ENCODE peak calls at places on chromosome 9, in six cellular contexts. S, N, Z, L, P and W are unnamed samples.

GRCh38 chr9:72025956-72026355 is 34.5 kb downstream of the C9orf57 start:
- DNase-seq in S (no peak), N (no peak), Z (peak), L (no peak), P (no peak), W (no peak)

GRCh38 chr9:126499005-126499910 is 114.5 kb upstream of the LMX1B start:
- DNase-seq in S (no peak), N (no peak), Z (peak), L (peak), P (no peak), W (no peak)

GRCh38 chr9:130327781-130328348 is 62.3 kb downstream of the HMCN2 start:
- DNase-seq in S (peak), N (no peak), Z (no peak), L (no peak), P (no peak), W (no peak)

GRCh38 chr9:38619556-38620447 is 594 bp downstream of the ANKRD18A start:
- DNase-seq in S (peak), N (no peak), Z (peak), L (no peak), P (no peak), W (no peak)

GRCh38 chr9:20593551-20593950 is 28.7 kb downstream of the MLLT3 start:
- DNase-seq in S (no peak), N (no peak), Z (peak), L (no peak), P (no peak), W (no peak)

GRCh38 chr9:121023064-121023463 is 27.0 kb downstream of the C5 start:
- DNase-seq in S (no peak), N (no peak), Z (no peak), L (no peak), P (no peak), W (no peak)

GRCh38 chr9:99852617-99853016 is 30.9 kb downstream of the NR4A3 start:
- DNase-seq in S (no peak), N (no peak), Z (no peak), L (peak), P (no peak), W (peak)

GRCh38 chr9:108351571-108351970 is 504.2 kb downstream of the ACTL7B start:
- DNase-seq in S (no peak), N (no peak), Z (no peak), L (no peak), P (no peak), W (no peak)

GRCh38 chr9:107389617-107390071 is 99.9 kb downstream of the KLF4 start:
- DNase-seq in S (no peak), N (no peak), Z (no peak), L (peak), P (no peak), W (no peak)

GRCh38 chr9:133242241-133242640 is 32.8 kb downstream of the ABO start:
- DNase-seq in S (no peak), N (no peak), Z (no peak), L (no peak), P (no peak), W (no peak)

GRCh38 chr9:20786807-20787206 is 102.7 kb downstream of the FOCAD start:
- DNase-seq in S (no peak), N (no peak), Z (no peak), L (peak), P (no peak), W (no peak)

GRCh38 chr9:123225374-123225813 is 43.0 kb downstream of the STRBP start:
- DNase-seq in S (peak), N (peak), Z (peak), L (peak), P (peak), W (peak)

GRCh38 chr9:89278997-89279739 is 31.8 kb upstream of the CKS2 start:
- DNase-seq in S (peak), N (peak), Z (peak), L (peak), P (peak), W (peak)

GRCh38 chr9:82332018-82332773 is 343.6 kb downstream of the SPATA31D1 start:
- DNase-seq in S (peak), N (peak), Z (peak), L (no peak), P (no peak), W (no peak)

GRCh38 chr9:123712399-123712798 is 217.5 kb downstream of the DENND1A start:
- DNase-seq in S (no peak), N (no peak), Z (no peak), L (no peak), P (no peak), W (no peak)

GRCh38 chr9:13113751-13114150 is 165.7 kb downstream of the MPDZ start:
- DNase-seq in S (no peak), N (no peak), Z (peak), L (no peak), P (no peak), W (no peak)

GRCh38 chr9:34560574-34561229 is 28.8 kb downstream of the CNTFR start:
- DNase-seq in S (no peak), N (no peak), Z (no peak), L (no peak), P (no peak), W (no peak)

GRCh38 chr9:12880406-12881016 is 105.7 kb downstream of the LURAP1L start:
- DNase-seq in S (no peak), N (no peak), Z (no peak), L (no peak), P (no peak), W (no peak)

GRCh38 chr9:2570615-2571479 is 50.7 kb upstream of the VLDLR start:
- DNase-seq in S (peak), N (peak), Z (peak), L (peak), P (peak), W (no peak)

GRCh38 chr9:3880851-3881250 is 355.1 kb upstream of the RFX3 start:
- DNase-seq in S (no peak), N (peak), Z (peak), L (no peak), P (no peak), W (no peak)

GRCh38 chr9:138052322-138052615 is 174.7 kb downstream of the CACNA1B start:
- DNase-seq in S (no peak), N (no peak), Z (no peak), L (no peak), P (no peak), W (no peak)

GRCh38 chr9:35367451-35367850 is 122.5 kb upstream of the RUSC2 start:
- DNase-seq in S (peak), N (peak), Z (peak), L (no peak), P (no peak), W (no peak)

GRCh38 chr9:120714846-120715231 is 569 bp upstream of the MEGF9 start:
- DNase-seq in S (no peak), N (no peak), Z (no peak), L (no peak), P (no peak), W (no peak)

GRCh38 chr9:106921989-106922388 is 59.0 kb downstream of the ZNF462 start:
- DNase-seq in S (no peak), N (no peak), Z (no peak), L (no peak), P (no peak), W (no peak)

GRCh38 chr9:70355801-70356200 is 58.7 kb downstream of the KLF9 start:
- DNase-seq in S (no peak), N (no peak), Z (no peak), L (no peak), P (no peak), W (no peak)

GRCh38 chr9:137482094-137482781 is 23.1 kb upstream of the NSMF start:
- DNase-seq in S (peak), N (peak), Z (peak), L (no peak), P (no peak), W (no peak)

GRCh38 chr9:21996438-21996837 is 1.8 kb downstream of the CDKN2B-AS1 start:
- DNase-seq in S (no peak), N (no peak), Z (peak), L (no peak), P (peak), W (no peak)

GRCh38 chr9:127522727-127523126 is 71.4 kb downstream of the LRSAM1 start:
- DNase-seq in S (peak), N (no peak), Z (no peak), L (no peak), P (no peak), W (no peak)

GRCh38 chr9:120486347-120486746 is 93.6 kb downstream of the CDK5RAP2 start:
- DNase-seq in S (no peak), N (no peak), Z (no peak), L (no peak), P (no peak), W (no peak)

GRCh38 chr9:114141553-114142548 is 13.5 kb upstream of the COL27A1 start:
- DNase-seq in S (no peak), N (peak), Z (no peak), L (no peak), P (no peak), W (no peak)

GRCh38 chr9:5499889-5500398 is 10.4 kb upstream of the PDCD1LG2 start:
- DNase-seq in S (no peak), N (no peak), Z (peak), L (no peak), P (no peak), W (no peak)

GRCh38 chr9:136686794-136687711 is at the start of gene AGPAT2:
- DNase-seq in S (no peak), N (no peak), Z (peak), L (no peak), P (peak), W (peak)

GRCh38 chr9:98767196-98767595 is 29.2 kb downstream of the ANKS6 start:
- DNase-seq in S (no peak), N (no peak), Z (no peak), L (no peak), P (no peak), W (no peak)